ENCODE peak calls at places on chromosomes 7 and 10, in seven cellular contexts. One of them, this sample, is unnamed.

GRCh38 chr7:105439174-105439893 is 50.6 kb upstream of the SRPK2 start:
- DNase-seq in psoas muscle: no peak
- DNase-seq in WERI-Rb-1: no peak
- DNase-seq in ovary: no peak
- DNase-seq in ascending aorta: no peak
- DNase-seq in SK-N-SH: peak
- DNase-seq in cardiac fibroblast: peak
- DNase-seq in this sample: no peak

GRCh38 chr10:106705576-106706526 is 458.7 kb downstream of the SORCS1 start:
- DNase-seq in psoas muscle: no peak
- DNase-seq in WERI-Rb-1: peak
- DNase-seq in ovary: peak
- DNase-seq in ascending aorta: peak
- DNase-seq in SK-N-SH: peak
- DNase-seq in cardiac fibroblast: peak
- DNase-seq in this sample: no peak

GRCh38 chr10:69018613-69019012 is 30.0 kb downstream of the KIFBP start:
- DNase-seq in psoas muscle: no peak
- DNase-seq in WERI-Rb-1: no peak
- DNase-seq in ovary: no peak
- DNase-seq in ascending aorta: no peak
- DNase-seq in SK-N-SH: no peak
- DNase-seq in cardiac fibroblast: no peak
- DNase-seq in this sample: no peak

GRCh38 chr10:102641398-102641797 is 2.9 kb upstream of the TRIM8 start:
- DNase-seq in psoas muscle: no peak
- DNase-seq in WERI-Rb-1: no peak
- DNase-seq in ovary: no peak
- DNase-seq in ascending aorta: no peak
- DNase-seq in SK-N-SH: no peak
- DNase-seq in cardiac fibroblast: no peak
- DNase-seq in this sample: peak

GRCh38 chr10:73836427-73836826 is 25.0 kb upstream of the NDST2 start:
- DNase-seq in psoas muscle: no peak
- DNase-seq in WERI-Rb-1: no peak
- DNase-seq in ovary: no peak
- DNase-seq in ascending aorta: no peak
- DNase-seq in SK-N-SH: no peak
- DNase-seq in cardiac fibroblast: no peak
- DNase-seq in this sample: no peak

GRCh38 chr10:116470768-116471415 is 43.2 kb downstream of the PNLIPRP3 start:
- DNase-seq in psoas muscle: no peak
- DNase-seq in WERI-Rb-1: peak
- DNase-seq in ovary: no peak
- DNase-seq in ascending aorta: no peak
- DNase-seq in SK-N-SH: peak
- DNase-seq in cardiac fibroblast: no peak
- DNase-seq in this sample: peak

GRCh38 chr7:47649901-47650300 is 68.0 kb upstream of the TNS3 start:
- DNase-seq in psoas muscle: no peak
- DNase-seq in WERI-Rb-1: no peak
- DNase-seq in ovary: no peak
- DNase-seq in ascending aorta: no peak
- DNase-seq in SK-N-SH: no peak
- DNase-seq in cardiac fibroblast: no peak
- DNase-seq in this sample: no peak

GRCh38 chr7:117262546-117262945 is 60.3 kb downstream of the WNT2 start:
- DNase-seq in psoas muscle: no peak
- DNase-seq in WERI-Rb-1: no peak
- DNase-seq in ovary: no peak
- DNase-seq in ascending aorta: no peak
- DNase-seq in SK-N-SH: no peak
- DNase-seq in cardiac fibroblast: no peak
- DNase-seq in this sample: no peak

GRCh38 chr10:119378737-119379067 is 163.8 kb downstream of the RGS10 start:
- DNase-seq in psoas muscle: peak
- DNase-seq in WERI-Rb-1: no peak
- DNase-seq in ovary: no peak
- DNase-seq in ascending aorta: no peak
- DNase-seq in SK-N-SH: no peak
- DNase-seq in cardiac fibroblast: no peak
- DNase-seq in this sample: peak

GRCh38 chr10:43202657-43203490 is 64.0 kb downstream of the RASGEF1A start:
- DNase-seq in psoas muscle: peak
- DNase-seq in WERI-Rb-1: peak
- DNase-seq in ovary: peak
- DNase-seq in ascending aorta: peak
- DNase-seq in SK-N-SH: peak
- DNase-seq in cardiac fibroblast: no peak
- DNase-seq in this sample: peak

GRCh38 chr10:83469719-83470336 is 669.5 kb upstream of the GHITM start:
- DNase-seq in psoas muscle: no peak
- DNase-seq in WERI-Rb-1: no peak
- DNase-seq in ovary: no peak
- DNase-seq in ascending aorta: no peak
- DNase-seq in SK-N-SH: no peak
- DNase-seq in cardiac fibroblast: no peak
- DNase-seq in this sample: no peak

GRCh38 chr7:84178013-84178412 is 16.6 kb downstream of the SEMA3A start:
- DNase-seq in psoas muscle: no peak
- DNase-seq in WERI-Rb-1: no peak
- DNase-seq in ovary: no peak
- DNase-seq in ascending aorta: no peak
- DNase-seq in SK-N-SH: no peak
- DNase-seq in cardiac fibroblast: no peak
- DNase-seq in this sample: no peak

GRCh38 chr10:70885931-70886903 is 2.1 kb downstream of the PCBD1 start:
- DNase-seq in psoas muscle: peak
- DNase-seq in WERI-Rb-1: no peak
- DNase-seq in ovary: no peak
- DNase-seq in ascending aorta: no peak
- DNase-seq in SK-N-SH: no peak
- DNase-seq in cardiac fibroblast: no peak
- DNase-seq in this sample: no peak

GRCh38 chr10:70889291-70889690 is 926 bp upstream of the PCBD1 start:
- DNase-seq in psoas muscle: no peak
- DNase-seq in WERI-Rb-1: no peak
- DNase-seq in ovary: no peak
- DNase-seq in ascending aorta: no peak
- DNase-seq in SK-N-SH: no peak
- DNase-seq in cardiac fibroblast: no peak
- DNase-seq in this sample: no peak

GRCh38 chr10:70885485-70885884 is 2.9 kb downstream of the PCBD1 start:
- DNase-seq in psoas muscle: no peak
- DNase-seq in WERI-Rb-1: no peak
- DNase-seq in ovary: no peak
- DNase-seq in ascending aorta: no peak
- DNase-seq in SK-N-SH: no peak
- DNase-seq in cardiac fibroblast: no peak
- DNase-seq in this sample: no peak

GRCh38 chr10:70887804-70888800 is at the start of gene PCBD1:
- DNase-seq in psoas muscle: peak
- DNase-seq in WERI-Rb-1: peak
- DNase-seq in ovary: peak
- DNase-seq in ascending aorta: peak
- DNase-seq in SK-N-SH: peak
- DNase-seq in cardiac fibroblast: peak
- DNase-seq in this sample: peak

DNA sequence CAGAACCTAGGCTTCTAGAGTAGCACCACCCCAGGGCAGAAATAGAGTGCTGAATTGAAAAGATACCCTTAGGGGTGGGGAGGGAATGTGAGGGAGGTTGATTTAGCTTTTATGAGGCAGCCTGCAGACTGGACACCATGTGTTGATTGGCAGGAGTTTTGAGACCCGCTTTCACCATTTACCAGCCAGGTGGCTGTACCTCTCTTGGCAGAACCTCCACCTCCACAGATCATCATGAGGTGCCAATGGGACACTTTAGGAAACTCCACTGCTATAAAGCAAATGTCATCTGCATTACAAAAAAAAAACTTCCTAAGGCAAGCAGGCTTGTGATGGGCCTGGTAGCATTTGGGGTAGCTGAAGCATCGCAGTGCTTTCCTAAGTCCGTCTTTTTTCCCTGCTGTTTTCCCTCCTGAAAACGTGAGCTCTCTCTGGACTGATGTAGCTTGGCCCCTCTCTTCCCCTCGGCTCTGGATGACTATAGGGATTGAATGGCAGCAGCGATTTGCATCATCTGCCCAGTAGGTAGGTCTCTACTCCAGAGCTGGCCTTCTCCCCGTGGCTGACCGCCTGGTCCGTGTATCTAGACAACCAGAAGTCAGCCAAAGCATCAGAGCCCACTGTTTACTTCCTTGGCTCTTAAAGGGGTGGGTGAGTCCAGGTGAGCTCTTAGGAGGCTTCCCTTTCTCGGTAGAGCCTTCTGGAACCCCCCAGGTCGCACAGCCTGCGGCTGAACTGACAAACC is 1.3 kb downstream of the PCBD1 start:
- DNase-seq in psoas muscle: no peak
- DNase-seq in WERI-Rb-1: no peak
- DNase-seq in ovary: no peak
- DNase-seq in ascending aorta: no peak
- DNase-seq in SK-N-SH: no peak
- DNase-seq in cardiac fibroblast: no peak
- DNase-seq in this sample: no peak
- H3K4me3 ChIP-seq in psoas muscle: peak
- H3K4me3 ChIP-seq in WERI-Rb-1: peak
- H3K4me3 ChIP-seq in ovary: peak
- H3K4me3 ChIP-seq in ascending aorta: peak
- H3K4me3 ChIP-seq in SK-N-SH: peak
- H3K4me3 ChIP-seq in cardiac fibroblast: peak
- H3K4me3 ChIP-seq in this sample: no peak

DNA sequence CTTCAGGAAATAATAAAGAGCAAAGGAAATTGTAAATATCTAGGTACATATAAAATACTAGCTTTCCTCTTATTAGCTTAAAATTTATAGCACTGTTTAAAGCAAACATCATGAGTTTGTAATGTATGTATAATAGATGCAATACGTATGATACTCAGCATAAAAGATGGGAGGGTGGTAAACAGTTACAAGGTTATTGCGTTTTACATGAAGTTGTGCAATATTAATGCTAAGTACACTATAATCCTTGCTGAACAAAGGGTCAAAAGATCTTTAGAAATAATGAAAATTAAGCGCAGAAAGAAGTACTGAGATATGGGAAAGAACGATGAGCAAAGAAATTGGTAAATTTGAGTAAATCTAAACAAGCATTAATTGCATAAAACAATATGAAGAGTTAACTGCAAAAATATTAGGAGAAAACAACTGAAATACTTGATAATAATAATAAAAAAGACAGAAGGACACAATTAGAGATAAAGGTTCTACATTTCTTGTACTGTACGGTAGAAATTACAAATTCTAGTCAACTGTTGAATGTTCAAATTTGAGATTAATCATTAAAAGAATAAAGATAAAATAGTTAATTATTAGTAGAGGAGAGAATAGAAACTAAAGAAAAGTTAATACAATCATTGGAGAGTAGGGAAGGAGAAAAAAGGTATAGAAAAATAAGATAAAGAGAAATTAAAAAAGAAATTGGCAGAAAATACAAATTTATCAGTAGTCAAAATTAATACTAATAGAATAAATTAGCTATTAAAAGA is 17.9 kb downstream of the C10orf67 start:
- DNase-seq in psoas muscle: no peak
- DNase-seq in WERI-Rb-1: no peak
- DNase-seq in ovary: no peak
- DNase-seq in ascending aorta: no peak
- DNase-seq in SK-N-SH: no peak
- DNase-seq in cardiac fibroblast: no peak
- DNase-seq in this sample: no peak
- H3K4me3 ChIP-seq in psoas muscle: no peak
- H3K4me3 ChIP-seq in WERI-Rb-1: no peak
- H3K4me3 ChIP-seq in ovary: no peak
- H3K4me3 ChIP-seq in ascending aorta: no peak
- H3K4me3 ChIP-seq in SK-N-SH: no peak
- H3K4me3 ChIP-seq in cardiac fibroblast: no peak
- H3K4me3 ChIP-seq in this sample: no peak

GRCh38 chr7:132504071-132504470 is 72.2 kb downstream of the PLXNA4 start:
- DNase-seq in psoas muscle: no peak
- DNase-seq in WERI-Rb-1: no peak
- DNase-seq in ovary: no peak
- DNase-seq in ascending aorta: no peak
- DNase-seq in SK-N-SH: no peak
- DNase-seq in cardiac fibroblast: no peak
- DNase-seq in this sample: no peak
- H3K4me3 ChIP-seq in psoas muscle: no peak
- H3K4me3 ChIP-seq in WERI-Rb-1: no peak
- H3K4me3 ChIP-seq in ovary: no peak
- H3K4me3 ChIP-seq in ascending aorta: no peak
- H3K4me3 ChIP-seq in SK-N-SH: no peak
- H3K4me3 ChIP-seq in cardiac fibroblast: no peak
- H3K4me3 ChIP-seq in this sample: no peak

DNA sequence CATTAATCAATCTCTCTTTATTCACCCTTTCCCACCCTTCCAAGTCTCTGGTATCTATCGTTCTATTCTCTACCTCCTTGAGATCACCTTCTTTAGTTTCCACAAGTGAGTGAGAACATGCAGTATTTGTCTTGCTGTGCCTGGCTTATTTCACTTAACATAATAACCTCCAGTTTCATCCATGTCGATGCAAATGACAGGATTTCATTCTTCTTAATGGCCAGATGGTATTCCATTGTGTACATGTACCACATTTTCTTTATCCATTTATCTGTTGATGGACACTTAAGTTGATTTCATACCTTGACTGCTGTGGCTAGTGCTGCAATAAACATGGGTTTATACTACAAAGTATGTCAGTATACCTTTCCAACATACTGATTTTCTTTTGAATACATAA is 3.8 kb upstream of the AOAH start:
- DNase-seq in psoas muscle: no peak
- DNase-seq in WERI-Rb-1: no peak
- DNase-seq in ovary: no peak
- DNase-seq in ascending aorta: no peak
- DNase-seq in SK-N-SH: no peak
- DNase-seq in cardiac fibroblast: no peak
- DNase-seq in this sample: no peak
- H3K4me3 ChIP-seq in psoas muscle: no peak
- H3K4me3 ChIP-seq in WERI-Rb-1: no peak
- H3K4me3 ChIP-seq in ovary: no peak
- H3K4me3 ChIP-seq in ascending aorta: no peak
- H3K4me3 ChIP-seq in SK-N-SH: no peak
- H3K4me3 ChIP-seq in cardiac fibroblast: no peak
- H3K4me3 ChIP-seq in this sample: no peak

GRCh38 chr7:87213801-87214200 is 5.7 kb downstream of the TMEM243 start:
- DNase-seq in psoas muscle: no peak
- DNase-seq in WERI-Rb-1: no peak
- DNase-seq in ovary: no peak
- DNase-seq in ascending aorta: no peak
- DNase-seq in SK-N-SH: no peak
- DNase-seq in cardiac fibroblast: no peak
- DNase-seq in this sample: no peak
- H3K4me3 ChIP-seq in psoas muscle: no peak
- H3K4me3 ChIP-seq in WERI-Rb-1: no peak
- H3K4me3 ChIP-seq in ovary: no peak
- H3K4me3 ChIP-seq in ascending aorta: no peak
- H3K4me3 ChIP-seq in SK-N-SH: no peak
- H3K4me3 ChIP-seq in cardiac fibroblast: no peak
- H3K4me3 ChIP-seq in this sample: no peak

GRCh38 chr10:101224910-101225823 is 4.1 kb downstream of the LBX1 start:
- DNase-seq in psoas muscle: no peak
- DNase-seq in WERI-Rb-1: no peak
- DNase-seq in ovary: no peak
- DNase-seq in ascending aorta: no peak
- DNase-seq in SK-N-SH: peak
- DNase-seq in cardiac fibroblast: no peak
- DNase-seq in this sample: no peak
- H3K4me3 ChIP-seq in psoas muscle: peak
- H3K4me3 ChIP-seq in WERI-Rb-1: no peak
- H3K4me3 ChIP-seq in ovary: no peak
- H3K4me3 ChIP-seq in ascending aorta: peak
- H3K4me3 ChIP-seq in SK-N-SH: peak
- H3K4me3 ChIP-seq in cardiac fibroblast: no peak
- H3K4me3 ChIP-seq in this sample: no peak

GRCh38 chr7:111605246-111605645 is 43.0 kb upstream of the IMMP2L start:
- DNase-seq in psoas muscle: no peak
- DNase-seq in WERI-Rb-1: no peak
- DNase-seq in ovary: no peak
- DNase-seq in ascending aorta: no peak
- DNase-seq in SK-N-SH: no peak
- DNase-seq in cardiac fibroblast: no peak
- DNase-seq in this sample: no peak
- H3K4me3 ChIP-seq in psoas muscle: no peak
- H3K4me3 ChIP-seq in WERI-Rb-1: no peak
- H3K4me3 ChIP-seq in ovary: no peak
- H3K4me3 ChIP-seq in ascending aorta: no peak
- H3K4me3 ChIP-seq in SK-N-SH: no peak
- H3K4me3 ChIP-seq in cardiac fibroblast: no peak
- H3K4me3 ChIP-seq in this sample: no peak

This sample was measured in mucosa of descending colon.